ENCODE peak calls at places on chromosomes 7 and 10, in seven cellular contexts. K, J, M, H, A, W and B are unnamed samples.

GRCh38 chr10:93417264-93417663 is 64.9 kb downstream of the MYOF start:
- DNase-seq in K (no peak), J (no peak), M (no peak), H (no peak), A (no peak), W (no peak), B (no peak)

GRCh38 chr10:68423522-68423921 is 16.4 kb upstream of the RUFY2 start:
- DNase-seq in K (no peak), J (no peak), M (no peak), H (no peak), A (no peak), W (no peak), B (peak)

GRCh38 chr7:78472519-78472918 is 673.9 kb downstream of the PHTF2 start:
- DNase-seq in K (no peak), J (peak), M (no peak), H (no peak), A (no peak), W (no peak), B (no peak)

GRCh38 chr7:147235983-147236382 is 1119.4 kb downstream of the CNTNAP2 start:
- DNase-seq in K (no peak), J (no peak), M (no peak), H (no peak), A (no peak), W (no peak), B (no peak)

GRCh38 chr10:38054361-38054797 is 39.8 kb upstream of the ZNF37A start:
- DNase-seq in K (peak), J (peak), M (no peak), H (no peak), A (no peak), W (no peak), B (no peak)

GRCh38 chr7:43879477-43879876 is 10.2 kb upstream of the MRPS24 start:
- DNase-seq in K (peak), J (peak), M (no peak), H (no peak), A (no peak), W (no peak), B (no peak)

GRCh38 chr10:129764011-129764900 is 199.8 kb downstream of the EBF3 start:
- DNase-seq in K (no peak), J (no peak), M (peak), H (no peak), A (no peak), W (no peak), B (no peak)

GRCh38 chr10:12650122-12650521 is 300.8 kb downstream of the CAMK1D start:
- DNase-seq in K (no peak), J (no peak), M (no peak), H (no peak), A (no peak), W (no peak), B (no peak)

GRCh38 chr7:27825890-27826289 is 85.9 kb downstream of the TAX1BP1 start:
- DNase-seq in K (no peak), J (no peak), M (no peak), H (no peak), A (no peak), W (no peak), B (no peak)

GRCh38 chr10:101617102-101617823 is 29.1 kb downstream of the DPCD start:
- DNase-seq in K (no peak), J (no peak), M (no peak), H (peak), A (peak), W (no peak), B (no peak)

GRCh38 chr7:128869944-128870285 is 7.3 kb downstream of the ATP6V1F start:
- DNase-seq in K (no peak), J (no peak), M (no peak), H (no peak), A (peak), W (peak), B (no peak)

GRCh38 chr10:132179551-132180392 is 7.0 kb upstream of the DPYSL4 start:
- DNase-seq in K (no peak), J (no peak), M (no peak), H (no peak), A (no peak), W (no peak), B (no peak)

GRCh38 chr7:101880536-101881443 is 63.4 kb downstream of the CUX1 start:
- DNase-seq in K (peak), J (peak), M (peak), H (no peak), A (no peak), W (no peak), B (no peak)

GRCh38 chr10:27783660-27784059 is 38.0 kb upstream of the MKX start:
- DNase-seq in K (peak), J (peak), M (no peak), H (no peak), A (peak), W (no peak), B (peak)

GRCh38 chr7:130154501-130155317 is 50.5 kb downstream of the TMEM209 start:
- DNase-seq in K (no peak), J (no peak), M (peak), H (no peak), A (no peak), W (peak), B (peak)

GRCh38 chr7:22980422-22980821 is 33.5 kb downstream of the HYCC1 start:
- DNase-seq in K (peak), J (peak), M (no peak), H (no peak), A (no peak), W (no peak), B (no peak)

GRCh38 chr7:128811631-128812430 is 18.4 kb upstream of the FLNC start:
- DNase-seq in K (no peak), J (no peak), M (no peak), H (no peak), A (no peak), W (no peak), B (no peak)

GRCh38 chr7:105245398-105246099 is 143.2 kb downstream of the SRPK2 start:
- DNase-seq in K (no peak), J (no peak), M (no peak), H (no peak), A (peak), W (no peak), B (no peak)

GRCh38 chr10:127977368-127978009 is 70.6 kb downstream of the PTPRE start:
- DNase-seq in K (peak), J (peak), M (peak), H (no peak), A (no peak), W (no peak), B (peak)

GRCh38 chr7:98057157-98057556 is 49.5 kb upstream of the LMTK2 start:
- DNase-seq in K (no peak), J (no peak), M (no peak), H (no peak), A (no peak), W (no peak), B (no peak)

GRCh38 chr10:123462760-123463159 is 203.4 kb upstream of the GPR26 start:
- DNase-seq in K (no peak), J (no peak), M (no peak), H (no peak), A (no peak), W (no peak), B (no peak)

GRCh38 chr7:100563809-100564400 is 9.8 kb downstream of the SAP25 start:
- DNase-seq in K (peak), J (peak), M (peak), H (peak), A (peak), W (peak), B (peak)

GRCh38 chr7:11163220-11163619 is 189.5 kb downstream of the PHF14 start:
- DNase-seq in K (no peak), J (no peak), M (no peak), H (no peak), A (no peak), W (no peak), B (no peak)

GRCh38 chr7:81618400-81619014 is 151.3 kb downstream of the HGF start:
- DNase-seq in K (peak), J (peak), M (no peak), H (no peak), A (no peak), W (no peak), B (no peak)

GRCh38 chr7:28890137-28890536 is 68.0 kb downstream of the TRIL start:
- DNase-seq in K (no peak), J (no peak), M (no peak), H (no peak), A (peak), W (no peak), B (no peak)

GRCh38 chr7:123024989-123025758 is 29.7 kb upstream of the TAS2R16 start:
- DNase-seq in K (peak), J (peak), M (no peak), H (no peak), A (no peak), W (no peak), B (no peak)

GRCh38 chr10:121070671-121071070 is 219.5 kb downstream of the WDR11 start:
- DNase-seq in K (no peak), J (no peak), M (no peak), H (no peak), A (no peak), W (no peak), B (no peak)
- TF ChIP-seq CTCF in K (no peak), J (no peak), M (no peak), H (no peak), A (no peak), W (no peak), B (no peak)

GRCh38 chr7:69813637-69814240 is 215.5 kb downstream of the AUTS2 start:
- DNase-seq in K (no peak), J (no peak), M (no peak), H (no peak), A (no peak), W (no peak), B (no peak)
- TF ChIP-seq CTCF in K (no peak), J (no peak), M (no peak), H (no peak), A (no peak), W (no peak), B (no peak)

GRCh38 chr10:77575271-77576006 is 62.2 kb downstream of the KCNMA1 start:
- DNase-seq in K (no peak), J (no peak), M (no peak), H (no peak), A (no peak), W (no peak), B (no peak)
- TF ChIP-seq CTCF in K (no peak), J (no peak), M (no peak), H (no peak), A (no peak), W (no peak), B (no peak)

GRCh38 chr7:1709900-1710299 is 39.8 kb downstream of the ELFN1 start:
- DNase-seq in K (no peak), J (no peak), M (no peak), H (no peak), A (no peak), W (no peak), B (no peak)
- TF ChIP-seq CTCF in K (peak), J (no peak), M (no peak), H (no peak), A (peak), W (no peak), B (peak)

GRCh38 chr10:98349508-98349922 is 65.5 kb downstream of the PYROXD2 start:
- DNase-seq in K (peak), J (no peak), M (no peak), H (peak), A (peak), W (no peak), B (no peak)
- TF ChIP-seq CTCF in K (no peak), J (no peak), M (no peak), H (no peak), A (no peak), W (no peak), B (no peak)

GRCh38 chr10:99912057-99912456 is 97.7 kb downstream of the DNMBP start:
- DNase-seq in K (no peak), J (no peak), M (no peak), H (no peak), A (no peak), W (no peak), B (no peak)

GRCh38 chr10:99914236-99914635 is 95.5 kb downstream of the DNMBP start:
- DNase-seq in K (no peak), J (no peak), M (no peak), H (no peak), A (no peak), W (no peak), B (no peak)

GRCh38 chr10:99916776-99917175 is 93.0 kb downstream of the DNMBP start:
- DNase-seq in K (no peak), J (no peak), M (no peak), H (no peak), A (no peak), W (no peak), B (no peak)

GRCh38 chr10:99915414-99915813 is 94.3 kb downstream of the DNMBP start:
- DNase-seq in K (no peak), J (no peak), M (no peak), H (no peak), A (no peak), W (no peak), B (no peak)

DNA sequence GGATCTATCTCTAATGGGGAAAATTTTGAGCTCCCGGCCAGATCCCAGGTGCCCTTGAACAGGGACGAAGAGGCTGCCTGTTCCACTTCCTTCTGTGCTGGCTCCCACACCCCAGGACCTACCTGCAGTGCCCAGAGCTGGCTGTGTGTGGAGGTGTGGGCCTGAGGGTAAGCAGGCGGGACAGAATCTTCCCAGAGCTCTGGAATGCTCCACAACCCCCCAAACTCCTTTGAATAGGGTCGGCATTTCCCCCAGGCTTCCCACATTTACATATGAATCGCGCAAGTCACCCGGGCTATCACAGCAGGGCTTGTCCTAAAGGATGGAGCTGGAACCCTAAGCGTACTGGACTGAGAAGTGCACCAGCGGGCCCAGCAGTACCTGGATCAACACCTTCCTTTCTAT is 95.9 kb downstream of the DNMBP start:
- DNase-seq in K (peak), J (no peak), M (peak), H (no peak), A (no peak), W (peak), B (peak)
- TF ChIP-seq CTCF in K (peak), J (peak), M (peak), H (no peak), A (no peak), W (no peak), B (no peak)

GRCh38 chr10:86642021-86642420 is 12.3 kb upstream of the OPN4 start:
- DNase-seq in K (no peak), J (no peak), M (no peak), H (no peak), A (no peak), W (no peak), B (no peak)
- TF ChIP-seq CTCF in K (no peak), J (no peak), M (no peak), H (no peak), A (no peak), W (no peak), B (no peak)